ENCODE peak calls at places on chromosomes 12 and 14, in eight cellular contexts. One of them, this sample, is unnamed.

GRCh38 chr12:10184261-10184843 is 5.5 kb downstream of the TMEM52B start:
- DNase-seq in tibial nerve: no peak
- DNase-seq in fibroblast of lung: peak
- DNase-seq in spleen: no peak
- DNase-seq in A549: no peak
- DNase-seq in A673: peak
- DNase-seq in GM12878: no peak
- DNase-seq in lung: no peak
- DNase-seq in this sample: no peak

GRCh38 chr14:74964787-74965769 is 9.7 kb upstream of the PGF start:
- DNase-seq in lung: no peak
- DNase-seq in spleen: no peak
- DNase-seq in A549: no peak
- DNase-seq in A673: peak
- DNase-seq in fibroblast of lung: peak
- DNase-seq in GM12878: no peak
- DNase-seq in tibial nerve: no peak
- DNase-seq in this sample: no peak

GRCh38 chr12:67524861-67525499 is 123.6 kb upstream of the DYRK2 start:
- DNase-seq in A549: no peak
- DNase-seq in lung: no peak
- DNase-seq in fibroblast of lung: no peak
- DNase-seq in spleen: no peak
- DNase-seq in tibial nerve: no peak
- DNase-seq in A673: no peak
- DNase-seq in GM12878: no peak
- DNase-seq in this sample: no peak

GRCh38 chr14:30608533-30609006 is 13.5 kb upstream of the SCFD1 start:
- DNase-seq in GM12878: no peak
- DNase-seq in fibroblast of lung: peak
- DNase-seq in lung: no peak
- DNase-seq in A549: peak
- DNase-seq in tibial nerve: no peak
- DNase-seq in spleen: no peak
- DNase-seq in A673: peak
- DNase-seq in this sample: no peak

GRCh38 chr12:14614704-14615121 is 47.0 kb upstream of the PLBD1 start:
- DNase-seq in A673: peak
- DNase-seq in A549: no peak
- DNase-seq in tibial nerve: no peak
- DNase-seq in spleen: no peak
- DNase-seq in lung: no peak
- DNase-seq in fibroblast of lung: no peak
- DNase-seq in GM12878: peak
- DNase-seq in this sample: no peak

GRCh38 chr12:64010069-64010686 is 165.7 kb downstream of the SRGAP1 start:
- DNase-seq in A549: peak
- DNase-seq in tibial nerve: no peak
- DNase-seq in A673: no peak
- DNase-seq in spleen: no peak
- DNase-seq in lung: no peak
- DNase-seq in GM12878: no peak
- DNase-seq in fibroblast of lung: peak
- DNase-seq in this sample: no peak

GRCh38 chr12:70733385-70733784 is 96.2 kb upstream of the PTPRB start:
- DNase-seq in A673: peak
- DNase-seq in spleen: no peak
- DNase-seq in GM12878: peak
- DNase-seq in A549: peak
- DNase-seq in tibial nerve: no peak
- DNase-seq in lung: no peak
- DNase-seq in fibroblast of lung: peak
- DNase-seq in this sample: peak

GRCh38 chr14:95468416-95469133 is 47.9 kb downstream of the SYNE3 start:
- DNase-seq in lung: no peak
- DNase-seq in fibroblast of lung: no peak
- DNase-seq in tibial nerve: no peak
- DNase-seq in A549: peak
- DNase-seq in GM12878: no peak
- DNase-seq in spleen: no peak
- DNase-seq in A673: no peak
- DNase-seq in this sample: no peak

GRCh38 chr14:92783813-92784431 is 10.2 kb upstream of the GOLGA5 start:
- DNase-seq in lung: no peak
- DNase-seq in spleen: no peak
- DNase-seq in fibroblast of lung: peak
- DNase-seq in GM12878: no peak
- DNase-seq in tibial nerve: no peak
- DNase-seq in A549: peak
- DNase-seq in A673: peak
- DNase-seq in this sample: peak

GRCh38 chr12:118746176-118746575 is 235.2 kb upstream of the SRRM4 start:
- DNase-seq in A673: no peak
- DNase-seq in GM12878: no peak
- DNase-seq in lung: no peak
- DNase-seq in fibroblast of lung: no peak
- DNase-seq in spleen: no peak
- DNase-seq in A549: no peak
- DNase-seq in tibial nerve: no peak
- DNase-seq in this sample: no peak

GRCh38 chr12:92300781-92301180 is 155.1 kb upstream of the BTG1 start:
- DNase-seq in spleen: no peak
- DNase-seq in GM12878: no peak
- DNase-seq in fibroblast of lung: no peak
- DNase-seq in tibial nerve: no peak
- DNase-seq in A549: no peak
- DNase-seq in A673: no peak
- DNase-seq in lung: no peak
- DNase-seq in this sample: no peak

GRCh38 chr12:57091633-57092528 is 3.0 kb downstream of the NAB2 start:
- DNase-seq in fibroblast of lung: no peak
- DNase-seq in GM12878: no peak
- DNase-seq in lung: no peak
- DNase-seq in spleen: no peak
- DNase-seq in tibial nerve: no peak
- DNase-seq in A549: no peak
- DNase-seq in A673: no peak
- DNase-seq in this sample: no peak

GRCh38 chr12:101792046-101792931 is 38.5 kb downstream of the GNPTAB start:
- DNase-seq in A673: no peak
- DNase-seq in lung: no peak
- DNase-seq in GM12878: no peak
- DNase-seq in tibial nerve: no peak
- DNase-seq in fibroblast of lung: no peak
- DNase-seq in spleen: no peak
- DNase-seq in A549: no peak
- DNase-seq in this sample: no peak

GRCh38 chr14:74346341-74346740 is 1.9 kb upstream of the VRTN start:
- DNase-seq in A673: no peak
- DNase-seq in GM12878: no peak
- DNase-seq in fibroblast of lung: no peak
- DNase-seq in tibial nerve: no peak
- DNase-seq in A549: no peak
- DNase-seq in spleen: no peak
- DNase-seq in lung: no peak
- DNase-seq in this sample: no peak

GRCh38 chr12:88339254-88339949 is 197.3 kb downstream of the TMTC3 start:
- DNase-seq in tibial nerve: no peak
- DNase-seq in GM12878: no peak
- DNase-seq in spleen: no peak
- DNase-seq in fibroblast of lung: peak
- DNase-seq in lung: no peak
- DNase-seq in A549: no peak
- DNase-seq in A673: no peak
- DNase-seq in this sample: no peak

GRCh38 chr12:63149884-63150254 is 1.1 kb downstream of the AVPR1A start:
- DNase-seq in A673: no peak
- DNase-seq in lung: no peak
- DNase-seq in spleen: no peak
- DNase-seq in tibial nerve: no peak
- DNase-seq in fibroblast of lung: no peak
- DNase-seq in GM12878: no peak
- DNase-seq in A549: no peak
- DNase-seq in this sample: no peak

GRCh38 chr12:9001233-9001632 is 11.9 kb downstream of the KLRG1 start:
- DNase-seq in GM12878: no peak
- DNase-seq in A673: no peak
- DNase-seq in spleen: no peak
- DNase-seq in A549: no peak
- DNase-seq in tibial nerve: no peak
- DNase-seq in fibroblast of lung: no peak
- DNase-seq in lung: no peak
- DNase-seq in this sample: no peak

GRCh38 chr14:37202265-37202664 is 4.5 kb downstream of the MIPOL1 start:
- DNase-seq in GM12878: no peak
- DNase-seq in A673: no peak
- DNase-seq in tibial nerve: no peak
- DNase-seq in spleen: no peak
- DNase-seq in A549: no peak
- DNase-seq in lung: no peak
- DNase-seq in fibroblast of lung: peak
- DNase-seq in this sample: no peak

GRCh38 chr14:93994919-93995682 is 2.0 kb upstream of the CCDC197 start:
- DNase-seq in A673: peak
- DNase-seq in tibial nerve: no peak
- DNase-seq in spleen: no peak
- DNase-seq in GM12878: no peak
- DNase-seq in A549: peak
- DNase-seq in lung: peak
- DNase-seq in fibroblast of lung: peak
- DNase-seq in this sample: no peak

GRCh38 chr14:52961060-52961639 is 10.3 kb upstream of the FERMT2 start:
- DNase-seq in A549: peak
- DNase-seq in spleen: no peak
- DNase-seq in tibial nerve: no peak
- DNase-seq in fibroblast of lung: peak
- DNase-seq in GM12878: peak
- DNase-seq in A673: peak
- DNase-seq in lung: peak
- DNase-seq in this sample: peak

GRCh38 chr12:122918827-122919226 is 22.9 kb upstream of the VPS37B start:
- DNase-seq in tibial nerve: no peak
- DNase-seq in A549: no peak
- DNase-seq in A673: no peak
- DNase-seq in GM12878: no peak
- DNase-seq in fibroblast of lung: peak
- DNase-seq in spleen: no peak
- DNase-seq in lung: no peak
- DNase-seq in this sample: no peak

GRCh38 chr12:122921917-122922316 is 26.0 kb upstream of the VPS37B start:
- DNase-seq in fibroblast of lung: no peak
- DNase-seq in spleen: no peak
- DNase-seq in A549: no peak
- DNase-seq in tibial nerve: no peak
- DNase-seq in A673: no peak
- DNase-seq in lung: no peak
- DNase-seq in GM12878: no peak
- DNase-seq in this sample: no peak

GRCh38 chr12:122920687-122921086 is 24.8 kb upstream of the VPS37B start:
- DNase-seq in lung: no peak
- DNase-seq in A549: no peak
- DNase-seq in spleen: no peak
- DNase-seq in fibroblast of lung: no peak
- DNase-seq in GM12878: no peak
- DNase-seq in tibial nerve: no peak
- DNase-seq in A673: no peak
- DNase-seq in this sample: no peak

DNA sequence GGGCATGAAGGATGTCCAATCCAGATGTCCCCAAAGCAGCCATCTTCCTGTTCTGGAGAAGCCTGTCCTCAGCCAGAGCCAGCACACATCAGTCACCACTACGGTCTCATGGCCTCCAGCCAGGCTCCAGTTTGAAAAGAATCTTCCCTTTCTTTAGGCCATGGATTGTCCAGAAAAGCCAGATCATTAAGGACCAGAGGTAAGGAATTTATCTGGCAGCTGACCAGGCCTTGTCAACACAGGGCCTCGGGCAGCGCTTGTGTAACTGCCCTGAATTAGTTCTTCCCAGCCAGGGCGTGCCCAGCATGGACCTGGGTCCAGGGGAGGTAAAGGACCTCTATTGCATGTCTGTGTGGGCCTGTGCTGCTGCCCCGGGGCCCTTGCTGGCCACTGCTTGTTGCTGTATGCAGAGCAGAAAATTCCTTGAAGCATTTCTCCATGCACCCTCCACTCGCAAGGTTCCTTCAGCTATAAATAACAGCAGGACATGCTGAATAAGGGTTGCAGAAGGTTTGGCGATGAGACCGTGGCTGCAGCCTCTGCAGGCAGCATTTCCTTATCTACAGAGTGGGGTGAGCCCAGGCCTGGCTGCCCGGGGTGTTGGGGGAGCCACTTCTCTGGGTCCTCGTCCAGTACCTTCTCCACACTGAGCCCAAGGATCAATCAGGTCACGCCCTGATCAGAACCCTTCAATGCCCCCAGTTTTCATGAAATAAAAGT is 21.7 kb upstream of the VPS37B start:
- DNase-seq in A673: no peak
- DNase-seq in GM12878: no peak
- DNase-seq in spleen: no peak
- DNase-seq in A549: peak
- DNase-seq in fibroblast of lung: peak
- DNase-seq in tibial nerve: no peak
- DNase-seq in lung: peak
- DNase-seq in this sample: peak
- H3K27ac ChIP-seq in A673: no peak
- H3K27ac ChIP-seq in GM12878: no peak
- H3K27ac ChIP-seq in spleen: no peak
- H3K27ac ChIP-seq in A549: peak
- H3K27ac ChIP-seq in fibroblast of lung: peak
- H3K27ac ChIP-seq in tibial nerve: no peak
- H3K27ac ChIP-seq in lung: peak
- H3K27ac ChIP-seq in this sample: peak

GRCh38 chr12:1800646-1801284 is 19.6 kb upstream of the LRTM2 start:
- DNase-seq in lung: no peak
- DNase-seq in A673: peak
- DNase-seq in GM12878: no peak
- DNase-seq in spleen: peak
- DNase-seq in tibial nerve: peak
- DNase-seq in A549: peak
- DNase-seq in fibroblast of lung: no peak
- DNase-seq in this sample: no peak
- H3K4me3 ChIP-seq in lung: no peak
- H3K4me3 ChIP-seq in A673: no peak
- H3K4me3 ChIP-seq in GM12878: no peak
- H3K4me3 ChIP-seq in spleen: no peak
- H3K4me3 ChIP-seq in tibial nerve: no peak
- H3K4me3 ChIP-seq in A549: no peak
- H3K4me3 ChIP-seq in fibroblast of lung: no peak
- H3K4me3 ChIP-seq in this sample: no peak

GRCh38 chr12:114165921-114166320 is 199.8 kb upstream of the RBM19 start:
- DNase-seq in fibroblast of lung: no peak
- DNase-seq in lung: no peak
- DNase-seq in A673: no peak
- DNase-seq in tibial nerve: no peak
- DNase-seq in A549: no peak
- DNase-seq in spleen: no peak
- DNase-seq in GM12878: no peak
- DNase-seq in this sample: no peak
- TF ChIP-seq CTCF in fibroblast of lung: no peak
- TF ChIP-seq CTCF in lung: no peak
- TF ChIP-seq CTCF in A673: no peak
- TF ChIP-seq CTCF in tibial nerve: no peak
- TF ChIP-seq CTCF in A549: no peak
- TF ChIP-seq CTCF in spleen: no peak
- TF ChIP-seq CTCF in GM12878: no peak
- TF ChIP-seq CTCF in this sample: no peak

GRCh38 chr14:23566782-23567185 is 807 bp downstream of the AP1G2 start:
- DNase-seq in GM12878: no peak
- DNase-seq in lung: no peak
- DNase-seq in spleen: no peak
- DNase-seq in tibial nerve: no peak
- DNase-seq in fibroblast of lung: no peak
- DNase-seq in A549: peak
- DNase-seq in A673: no peak
- DNase-seq in this sample: peak
- H3K27ac ChIP-seq in GM12878: peak
- H3K27ac ChIP-seq in lung: no peak
- H3K27ac ChIP-seq in spleen: peak
- H3K27ac ChIP-seq in tibial nerve: no peak
- H3K27ac ChIP-seq in fibroblast of lung: no peak
- H3K27ac ChIP-seq in A549: peak
- H3K27ac ChIP-seq in A673: peak
- H3K27ac ChIP-seq in this sample: peak

This sample was measured in prostate gland.